ENCODE peak calls at places on chromosomes 16 and 17, in six cellular contexts. A is K562, P is mesendoderm, H is breast epithelium, D is colonic mucosa, Q is dorsolateral prefrontal cortex. G is an unnamed sample.

GRCh38 chr17:81396722-81397313 is 1.6 kb downstream of the BAHCC1 start:
- DNase-seq in D (peak), H (no peak), A (no peak), P (peak), Q (no peak), G (no peak)

GRCh38 chr17:6108382-6108781 is 38.2 kb downstream of the WSCD1 start:
- DNase-seq in Q (no peak), A (no peak), D (peak), H (no peak), P (no peak), G (no peak)

GRCh38 chr17:37488607-37489196 is 989 bp upstream of the DUSP14 start:
- DNase-seq in P (peak), H (peak), Q (peak), D (peak), A (peak), G (peak)

GRCh38 chr16:84175351-84176081 is 11.3 kb downstream of the TAF1C start:
- DNase-seq in P (peak), H (no peak), D (peak), Q (peak), A (peak), G (peak)

GRCh38 chr16:17076121-17076757 is 394.5 kb downstream of the XYLT1 start:
- DNase-seq in Q (no peak), H (no peak), A (no peak), D (no peak), P (no peak), G (no peak)

GRCh38 chr17:80101160-80101945 is at the start of gene GAA:
- DNase-seq in P (peak), Q (peak), A (peak), H (peak), D (peak), G (peak)

GRCh38 chr16:84657229-84657837 is 9.0 kb downstream of the KLHL36 start:
- DNase-seq in A (no peak), Q (no peak), D (no peak), H (no peak), P (no peak), G (no peak)

GRCh38 chr17:79623786-79624657 is 13.2 kb upstream of the RBFOX3 start:
- DNase-seq in A (no peak), D (no peak), P (no peak), Q (peak), H (no peak), G (no peak)

GRCh38 chr16:85917959-85918358 is 19.0 kb downstream of the IRF8 start:
- DNase-seq in D (no peak), P (no peak), H (no peak), A (no peak), Q (no peak), G (no peak)

GRCh38 chr17:79670537-79671386 is 59.9 kb upstream of the RBFOX3 start:
- DNase-seq in A (no peak), Q (no peak), D (no peak), P (no peak), H (no peak), G (no peak)

GRCh38 chr17:56592487-56593072 is 919 bp upstream of the NOG start:
- DNase-seq in H (peak), Q (no peak), A (peak), D (peak), P (peak), G (peak)

GRCh38 chr17:16214190-16215001 is 938 bp downstream of the NCOR1 start:
- DNase-seq in Q (no peak), D (no peak), A (no peak), H (no peak), P (no peak), G (no peak)

GRCh38 chr17:74272731-74273201 is 1.3 kb upstream of the DNAI2 start:
- DNase-seq in A (no peak), H (no peak), P (no peak), D (no peak), Q (no peak), G (no peak)

GRCh38 chr17:74276561-74277009 is 2.6 kb downstream of the DNAI2 start:
- DNase-seq in D (no peak), H (no peak), Q (peak), P (no peak), A (no peak), G (no peak)

GRCh38 chr17:74276051-74276476 is 2.0 kb downstream of the DNAI2 start:
- DNase-seq in D (no peak), Q (peak), P (no peak), A (no peak), H (no peak), G (no peak)

GRCh38 chr17:74274060-74274702 is at the start of gene DNAI2:
- DNase-seq in Q (no peak), P (peak), H (no peak), D (no peak), A (peak), G (no peak)

DNA sequence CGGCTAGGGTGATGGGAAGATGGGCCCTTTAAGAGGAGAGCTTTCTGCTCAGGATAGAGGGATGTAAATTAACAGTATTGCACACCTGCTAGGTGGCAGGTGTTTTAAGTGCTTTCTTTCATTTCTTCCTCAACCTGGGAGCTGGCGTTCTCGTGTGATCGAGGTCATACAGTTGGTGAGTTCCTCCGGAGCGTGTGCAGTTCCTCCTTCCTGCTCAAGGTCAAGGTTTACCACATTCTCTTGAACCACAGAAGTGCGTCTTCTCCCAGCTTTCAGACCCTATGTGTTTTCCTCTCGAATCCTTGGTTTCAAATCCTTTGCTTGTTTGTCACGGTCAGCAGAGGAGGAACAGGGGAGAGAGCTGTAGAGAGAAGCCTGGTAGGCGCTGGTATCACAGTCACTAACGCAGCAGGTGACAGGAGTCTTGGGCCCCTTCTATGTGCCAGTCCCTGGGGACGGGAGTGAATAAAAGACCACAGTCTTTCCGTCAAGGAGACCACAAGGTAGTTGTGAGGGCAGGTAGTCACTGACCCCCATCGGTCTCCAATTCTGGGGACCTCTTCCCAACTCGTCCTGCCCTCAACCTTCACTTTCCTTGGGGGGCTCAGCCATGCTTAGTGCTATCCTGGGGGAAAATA is 788 bp downstream of the DNAI2 start:
- DNase-seq in P (no peak), H (no peak), A (no peak), Q (no peak), D (no peak), G (no peak)
- H3K27ac ChIP-seq in P (no peak), H (no peak), A (no peak), Q (no peak), D (no peak), G (no peak)

GRCh38 chr17:7295230-7296180 is 1.1 kb upstream of the YBX2 start:
- DNase-seq in A (no peak), H (no peak), D (peak), Q (no peak), P (no peak), G (no peak)
- H3K27ac ChIP-seq in A (no peak), H (peak), D (peak), Q (no peak), P (no peak), G (peak)

GRCh38 chr16:25177512-25177830 is 39.3 kb upstream of the AQP8 start:
- DNase-seq in D (no peak), H (no peak), Q (no peak), A (no peak), P (no peak), G (no peak)
- H3K27ac ChIP-seq in D (no peak), H (no peak), Q (no peak), A (no peak), P (no peak), G (no peak)

DNA sequence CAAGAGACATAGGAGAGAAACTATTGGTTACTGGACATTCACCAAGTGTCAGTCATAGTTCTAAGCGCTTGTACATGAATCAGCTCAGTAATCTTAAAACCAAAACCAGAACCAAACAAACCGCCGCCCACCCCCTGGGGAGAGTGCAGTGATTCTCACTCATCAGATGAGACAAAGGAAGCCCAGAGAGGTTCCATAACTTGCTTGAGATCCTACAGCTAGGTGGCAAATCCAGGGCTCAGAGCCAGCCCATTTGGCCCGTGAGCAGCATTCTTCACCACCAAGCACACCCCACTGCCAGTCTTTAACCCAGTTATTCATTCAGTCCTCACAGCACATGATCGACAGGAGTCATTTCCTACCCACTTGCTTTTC is 37.2 kb upstream of the RGS9 start:
- DNase-seq in A (no peak), D (peak), Q (no peak), H (peak), P (no peak), G (no peak)
- H3K27ac ChIP-seq in A (no peak), D (peak), Q (peak), H (peak), P (no peak), G (peak)

DNA sequence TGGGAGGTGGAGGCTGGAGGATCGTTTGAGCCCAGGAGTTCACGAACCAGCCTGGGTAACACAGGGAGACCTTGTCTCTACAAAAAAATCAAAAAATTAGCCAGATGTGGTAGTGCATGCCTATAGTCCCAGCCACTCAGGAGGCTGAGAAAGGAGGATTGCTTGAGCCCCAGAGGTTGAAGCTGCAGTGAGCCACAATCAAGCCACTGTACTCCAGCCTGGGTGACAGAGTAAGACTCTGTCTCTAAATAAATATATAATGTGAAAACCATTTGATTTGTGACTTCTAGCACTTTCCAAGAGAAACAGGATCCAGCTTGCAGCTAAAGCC is 459.1 kb downstream of the SOX9 start:
- DNase-seq in D (no peak), P (no peak), A (no peak), Q (no peak), H (no peak), G (no peak)
- H3K27ac ChIP-seq in D (no peak), P (no peak), A (no peak), Q (no peak), H (no peak), G (no peak)

GRCh38 chr17:49692751-49693150 is 14.9 kb upstream of the SPOP start:
- DNase-seq in Q (no peak), H (no peak), D (no peak), A (no peak), P (no peak), G (no peak)

GRCh38 chr17:49694847-49695697 is 12.7 kb downstream of the SLC35B1 start:
- DNase-seq in A (peak), Q (peak), P (no peak), D (peak), H (no peak), G (peak)

GRCh38 chr17:49690256-49690655 is 12.4 kb upstream of the SPOP start:
- DNase-seq in D (no peak), H (no peak), Q (no peak), P (no peak), A (no peak), G (no peak)

GRCh38 chr17:49691086-49691676 is 13.3 kb upstream of the SPOP start:
- DNase-seq in H (no peak), Q (no peak), P (no peak), D (no peak), A (no peak), G (no peak)

GRCh38 chr17:49691677-49692191 is 13.8 kb upstream of the SPOP start:
- DNase-seq in D (no peak), Q (no peak), P (peak), H (no peak), A (no peak), G (no peak)
- H3K27ac ChIP-seq in D (peak), Q (peak), P (no peak), H (peak), A (no peak), G (peak)

GRCh38 chr16:13014516-13014915 is 113.1 kb downstream of the SHISA9 start:
- DNase-seq in H (no peak), A (no peak), Q (no peak), P (peak), D (no peak), G (no peak)
- H3K27ac ChIP-seq in H (no peak), A (no peak), Q (no peak), P (peak), D (no peak), G (no peak)

DNA sequence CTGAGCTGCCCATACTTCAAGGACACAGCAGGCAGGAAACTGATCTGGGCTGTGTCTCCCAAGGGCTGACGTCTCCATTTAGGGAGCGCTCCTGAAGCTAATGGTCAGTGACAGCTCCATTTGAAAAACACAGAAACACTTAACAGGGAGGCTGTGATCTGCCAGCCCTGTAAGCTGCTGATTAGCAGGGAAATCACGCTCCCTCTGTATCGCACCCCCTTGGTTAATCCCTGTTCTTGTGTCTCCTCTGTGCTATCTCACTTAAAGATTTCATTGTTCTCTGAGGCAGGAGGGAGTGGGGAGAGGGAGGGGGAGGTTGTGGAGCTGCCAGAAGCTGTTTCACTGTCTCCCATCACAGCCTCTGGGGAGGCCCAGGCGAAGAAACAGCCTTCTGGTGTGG is 47.4 kb upstream of the CACNG3 start:
- DNase-seq in A (no peak), Q (peak), P (peak), H (no peak), D (no peak), G (no peak)
- H3K27ac ChIP-seq in A (no peak), Q (peak), P (no peak), H (no peak), D (no peak), G (no peak)

DNA sequence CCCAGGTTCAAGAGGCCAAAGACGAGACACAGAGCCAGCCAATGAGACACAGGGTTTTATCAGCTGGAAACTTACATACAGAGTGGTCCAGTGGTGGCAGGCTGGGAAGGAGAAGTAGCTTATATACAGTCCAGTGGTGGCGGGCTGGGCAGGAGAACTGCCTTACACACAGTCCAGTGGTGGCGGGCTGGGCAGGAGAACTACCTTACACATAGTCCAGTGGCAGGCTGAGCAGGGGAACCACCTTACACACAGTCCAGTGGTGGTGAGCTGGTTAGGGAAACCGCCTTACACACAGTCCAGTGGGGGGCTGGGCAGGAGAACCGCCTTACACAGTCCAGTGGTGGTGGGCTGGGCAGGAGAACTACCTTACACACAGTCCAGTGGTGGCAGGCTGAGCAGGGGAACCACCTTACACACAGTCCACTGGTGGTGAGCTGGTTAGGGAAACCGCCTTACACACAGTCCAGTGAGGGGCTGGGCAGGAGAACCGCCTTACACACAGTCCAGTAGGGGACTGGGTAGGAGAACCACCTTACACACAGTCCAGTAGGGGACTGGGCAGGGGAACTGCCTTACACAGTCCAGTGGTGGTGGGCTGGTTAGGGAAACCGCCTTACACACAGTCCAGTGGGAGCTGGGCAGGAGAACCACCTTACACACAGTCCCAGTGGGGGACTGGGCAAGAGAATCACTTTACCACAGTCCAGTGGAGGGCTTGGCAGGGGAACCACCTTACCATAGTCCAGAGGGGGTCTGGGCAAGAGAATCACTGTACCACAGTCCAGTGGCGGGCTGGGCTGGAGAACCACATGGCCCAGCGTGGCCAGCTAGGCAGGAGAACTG is 90.9 kb downstream of the GAS7 start:
- DNase-seq in H (no peak), P (no peak), D (no peak), Q (no peak), A (no peak), G (no peak)
- H3K27ac ChIP-seq in H (peak), P (no peak), D (no peak), Q (no peak), A (no peak), G (no peak)

DNA sequence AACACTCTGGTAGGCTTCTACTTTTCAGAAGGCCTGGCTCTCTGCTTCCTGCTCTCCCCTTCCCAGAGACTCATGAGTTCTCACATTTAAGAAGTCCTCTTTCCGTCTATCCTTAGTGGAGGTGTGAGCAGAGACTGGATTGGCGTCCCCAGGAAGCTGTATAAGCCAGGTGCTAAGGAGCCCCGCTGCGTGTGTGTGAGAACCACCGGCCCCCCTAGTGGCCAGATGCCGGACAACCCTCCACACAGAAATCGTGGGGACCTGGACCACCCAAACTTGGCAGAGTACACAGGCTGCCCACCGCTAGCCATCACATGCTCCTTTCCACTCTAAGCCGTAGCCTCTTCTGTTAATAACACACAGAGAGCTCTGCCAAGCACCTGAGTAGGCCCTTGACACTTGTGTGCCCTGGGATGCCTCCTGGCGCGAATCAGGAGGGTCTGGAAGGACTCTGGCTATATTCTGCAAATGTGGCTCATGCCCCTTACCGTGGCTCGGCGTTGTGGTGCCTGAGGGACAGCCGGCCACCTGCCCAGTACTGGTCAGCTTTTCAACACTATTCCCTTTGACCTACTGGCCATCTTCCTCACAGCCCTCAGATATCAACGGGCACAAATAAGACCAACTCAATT is 13.9 kb downstream of the CYB5D2 start:
- DNase-seq in D (no peak), P (peak), Q (no peak), H (no peak), A (peak), G (no peak)
- H3K27ac ChIP-seq in D (no peak), P (no peak), Q (no peak), H (no peak), A (no peak), G (no peak)

G was measured in prostate gland.